ENCODE peak calls at places on chromosome X, in eight cellular contexts. S is Calu3, H is coronary artery, C is NAMALWA, R is skeletal muscle cell, I is astrocyte, W is cerebellum, T is GM12865. G is an unnamed sample.

GRCh38 chrX:47648376-47648775 is 2.0 kb downstream of the ELK1 start:
- DNase-seq in S (no peak), H (peak; percentile 17), C (no peak), R (no peak), I (no peak), W (no peak), T (no peak), G (no peak)

GRCh38 chrX:16664059-16664458 is 14.1 kb downstream of the S100G start:
- DNase-seq in S (no peak), H (no peak), C (no peak), R (peak; percentile 4), I (peak; percentile 19), W (no peak), T (no peak), G (no peak)

GRCh38 chrX:10233173-10233572 is 76.4 kb downstream of the CLCN4 start:
- DNase-seq in S (no peak), H (no peak), C (no peak), R (peak; percentile 23), I (no peak), W (peak; percentile 27), T (no peak), G (no peak)

GRCh38 chrX:100994352-100995281 is 25.1 kb downstream of the ARL13A start:
- DNase-seq in S (peak; percentile 22), H (no peak), C (no peak), R (no peak), I (peak; percentile 40), W (no peak), T (peak; percentile 54), G (no peak)

GRCh38 chrX:11264925-11265324 is 28.3 kb upstream of the AMELX start:
- DNase-seq in S (no peak), H (no peak), C (no peak), R (no peak), I (no peak), W (no peak), T (peak; percentile 19), G (no peak)

GRCh38 chrX:323721-324628 is 5.4 kb upstream of the GTPBP6 start:
- DNase-seq in S (no peak), H (no peak), C (peak; percentile 61), R (peak; percentile 7), I (peak; percentile 76), W (peak; percentile 31), T (peak; percentile 64), G (no peak)

GRCh38 chrX:40245411-40246140 is 147.8 kb upstream of the BCOR start:
- DNase-seq in S (no peak), H (no peak), C (no peak), R (no peak), I (peak; percentile 63), W (peak; percentile 30), T (no peak), G (no peak)

GRCh38 chrX:42707742-42708141 is 70.2 kb downstream of the PPP1R2C start:
- DNase-seq in S (no peak), H (no peak), C (no peak), R (no peak), I (no peak), W (no peak), T (no peak), G (no peak)

GRCh38 chrX:56726609-56727008 is 2.4 kb upstream of the NBDY start:
- DNase-seq in S (peak; percentile 11), H (no peak), C (peak; percentile 67), R (no peak), I (peak; percentile 32), W (no peak), T (peak; percentile 59), G (no peak)

GRCh38 chrX:2652106-2652505 is 39.0 kb upstream of the CD99 start:
- DNase-seq in S (no peak), H (no peak), C (peak; percentile 7), R (no peak), I (no peak), W (no peak), T (no peak), G (no peak)

GRCh38 chrX:48919360-48919821 is 567 bp upstream of the PIM2 start:
- DNase-seq in S (peak; percentile 22), H (no peak), C (no peak), R (no peak), I (no peak), W (no peak), T (peak; percentile 44), G (peak; percentile 56)

GRCh38 chrX:10526442-10526841 is 93.9 kb downstream of the MID1 start:
- DNase-seq in S (no peak), H (no peak), C (no peak), R (no peak), I (peak; percentile 46), W (no peak), T (no peak), G (no peak)

GRCh38 chrX:1164322-1165288 is 47.8 kb downstream of the CRLF2 start:
- DNase-seq in S (no peak), H (no peak), C (peak; percentile 24), R (no peak), I (no peak), W (no peak), T (peak; percentile 57), G (peak; percentile 51)

GRCh38 chrX:7132335-7133035 is 15.0 kb upstream of the STS start:
- DNase-seq in S (peak; percentile 81), H (no peak), C (peak; percentile 60), R (no peak), I (peak; percentile 73), W (no peak), T (peak; percentile 60), G (no peak)

GRCh38 chrX:50448565-50448964 is 22.1 kb downstream of the DGKK start:
- DNase-seq in S (peak; percentile 63), H (no peak), C (peak; percentile 20), R (no peak), I (no peak), W (no peak), T (peak; percentile 10), G (no peak)

GRCh38 chrX:1657367-1658082 is 42.7 kb downstream of the ASMT start:
- DNase-seq in S (no peak), H (no peak), C (no peak), R (peak; percentile 4), I (peak; percentile 18), W (no peak), T (peak; percentile 73), G (no peak)

GRCh38 chrX:135516376-135516775 is 4.1 kb upstream of the INTS6L start:
- DNase-seq in S (no peak), H (no peak), C (peak; percentile 9), R (no peak), I (no peak), W (no peak), T (no peak), G (no peak)

GRCh38 chrX:15151267-15152196 is 118.4 kb downstream of the ASB9 start:
- DNase-seq in S (no peak), H (no peak), C (peak; percentile 8), R (no peak), I (no peak), W (no peak), T (peak; percentile 41), G (no peak)

GRCh38 chrX:154712781-154713391 is 38.0 kb downstream of the GAB3 start:
- DNase-seq in S (no peak), H (no peak), C (no peak), R (no peak), I (peak; percentile 80), W (peak; percentile 23), T (peak; percentile 85), G (no peak)

GRCh38 chrX:1807301-1807731 is 192.5 kb downstream of the ASMT start:
- DNase-seq in S (no peak), H (no peak), C (no peak), R (peak; percentile 4), I (peak; percentile 22), W (no peak), T (no peak), G (peak; percentile 5)

GRCh38 chrX:22159071-22159470 is 113.6 kb upstream of the CBLL2 start:
- DNase-seq in S (no peak), H (no peak), C (no peak), R (no peak), I (peak; percentile 36), W (no peak), T (no peak), G (no peak)

GRCh38 chrX:134365923-134366322 is 94.0 kb upstream of the HPRT1 start:
- DNase-seq in S (peak; percentile 5), H (no peak), C (no peak), R (no peak), I (no peak), W (no peak), T (no peak), G (no peak)

GRCh38 chrX:23756165-23756564 is 13.1 kb upstream of the ACOT9 start:
- DNase-seq in S (peak; percentile 66), H (no peak), C (peak; percentile 80), R (no peak), I (peak; percentile 5), W (no peak), T (peak; percentile 79), G (peak; percentile 61)

G was measured in H1.